ENCODE peak calls at places on chromosomes 13 and 19, in ten cellular contexts. P, J, T, I, B, H, R, S, W and Z are unnamed samples.

GRCh38 chr19:17081672-17082630 is 6.4 kb downstream of the MYO9B start:
- DNase-seq in W (no peak), B (no peak), I (no peak), H (no peak), J (no peak), R (no peak), S (no peak), P (no peak), T (no peak), Z (no peak)

GRCh38 chr19:45899253-45899652 is 3.2 kb downstream of the MYPOP start:
- DNase-seq in T (no peak), P (no peak), R (no peak), B (no peak), H (no peak), W (no peak), I (no peak), S (no peak), J (no peak), Z (no peak)

GRCh38 chr13:83634601-83635000 is 247.7 kb downstream of the SLITRK1 start:
- DNase-seq in J (no peak), I (no peak), H (no peak), R (no peak), S (no peak), P (no peak), B (no peak), W (no peak), T (no peak), Z (no peak)

GRCh38 chr13:95267662-95268369 is 33.4 kb downstream of the ABCC4 start:
- DNase-seq in P (no peak), R (peak; percentile 36), W (peak; percentile 96), I (no peak), T (peak; percentile 71), B (no peak), S (no peak), H (peak; percentile 96), J (peak; percentile 94), Z (peak; percentile 31)

GRCh38 chr13:98810746-98811145 is 58.3 kb upstream of the SLC15A1 start:
- DNase-seq in T (no peak), B (no peak), S (no peak), W (peak; percentile 10), I (no peak), R (no peak), J (no peak), H (no peak), P (no peak), Z (no peak)

GRCh38 chr19:13864223-13864512 is 12.8 kb upstream of the NANOS3 start:
- DNase-seq in T (no peak), J (no peak), W (no peak), I (no peak), S (no peak), P (no peak), B (no peak), R (no peak), H (no peak), Z (no peak)

GRCh38 chr13:27857271-27857670 is 62.5 kb upstream of the PDX1 start:
- DNase-seq in I (no peak), P (peak; percentile 61), T (no peak), W (no peak), B (no peak), J (no peak), H (no peak), R (no peak), S (no peak), Z (no peak)

GRCh38 chr13:99822820-99823219 is 148.7 kb downstream of the ZIC5 start:
- DNase-seq in W (no peak), H (no peak), P (no peak), I (no peak), J (no peak), S (no peak), R (no peak), B (no peak), T (no peak), Z (no peak)

GRCh38 chr13:39452412-39452811 is 150.6 kb downstream of the LHFPL6 start:
- DNase-seq in H (no peak), P (no peak), J (no peak), I (no peak), T (no peak), B (no peak), S (no peak), R (no peak), W (peak; percentile 5), Z (no peak)

GRCh38 chr19:27753622-27754021 is 1459.3 kb downstream of the UQCRFS1 start:
- DNase-seq in I (no peak), B (no peak), J (no peak), S (no peak), R (no peak), P (no peak), T (no peak), W (no peak), H (no peak), Z (no peak)

GRCh38 chr13:79645569-79645968 is 164.6 kb downstream of the NDFIP2 start:
- DNase-seq in H (no peak), T (no peak), I (no peak), W (no peak), J (no peak), R (no peak), B (no peak), P (no peak), S (no peak), Z (no peak)

GRCh38 chr19:13094771-13095392 is 7.8 kb downstream of the LYL1 start:
- DNase-seq in I (no peak), P (no peak), T (no peak), S (no peak), B (no peak), H (no peak), R (no peak), J (no peak), W (no peak), Z (peak; percentile 40)